ENCODE peak calls at places on chromosomes 1 and 21, in six cellular contexts. I is H9; J is body of pancreas; C is effector memory CD4-positive, alpha-beta T cell; V is CD4-positive, CD25-positive, alpha-beta regulatory T cell; T is MM.1S. Y is an unnamed sample. For H3K27me3 and H3K4me1, the result is how much of the 10 kb centered on the place peaks cover.

GRCh38 chr1:6624712-6625578 is at the start of gene THAP3:
- DNase-seq in I (peak), J (peak), C (peak), V (peak), T (peak), Y (peak)

GRCh38 chr1:97560714-97561113 is 360.1 kb downstream of the DPYD start:
- DNase-seq in I (no peak), J (no peak), C (no peak), V (no peak), T (no peak), Y (no peak)

GRCh38 chr1:229328598-229329362 is 14.1 kb downstream of the CCSAP start:
- DNase-seq in I (no peak), J (no peak), C (no peak), V (no peak), T (no peak), Y (no peak)

GRCh38 chr1:172761581-172762025 is 102.7 kb downstream of the FASLG start:
- DNase-seq in I (no peak), J (no peak), C (no peak), V (no peak), T (no peak), Y (no peak)

GRCh38 chr1:20368866-20369545 is 78.3 kb downstream of the VWA5B1 start:
- DNase-seq in I (no peak), J (no peak), C (no peak), V (no peak), T (no peak), Y (no peak)

GRCh38 chr1:113125469-113125868 is 52.5 kb downstream of the LRIG2 start:
- DNase-seq in I (no peak), J (no peak), C (no peak), V (no peak), T (no peak), Y (no peak)

GRCh38 chr1:197984273-197984672 is 67.1 kb downstream of the LHX9 start:
- DNase-seq in I (no peak), J (no peak), C (no peak), V (no peak), T (no peak), Y (no peak)

GRCh38 chr1:229223498-229223897 is 47.4 kb upstream of the RAB4A start:
- DNase-seq in I (no peak), J (peak), C (no peak), V (no peak), T (no peak), Y (no peak)

GRCh38 chr1:206757524-206758266 is 12.9 kb upstream of the IL19 start:
- DNase-seq in I (no peak), J (no peak), C (no peak), V (peak), T (peak), Y (no peak)

GRCh38 chr1:216702170-216702569 is 21.1 kb downstream of the ESRRG start:
- DNase-seq in I (no peak), J (no peak), C (no peak), V (no peak), T (peak), Y (no peak)

GRCh38 chr1:22755641-22756040 is 45.0 kb downstream of the EPHB2 start:
- DNase-seq in I (no peak), J (no peak), C (no peak), V (no peak), T (no peak), Y (no peak)

GRCh38 chr21:42010507-42011493 is 640 bp upstream of the ZBTB21 start:
- DNase-seq in I (peak), J (peak), C (no peak), V (peak), T (peak), Y (no peak)

GRCh38 chr1:2240251-2241156 is 12.4 kb downstream of the SKI start:
- DNase-seq in I (no peak), J (peak), C (no peak), V (no peak), T (no peak), Y (no peak)

GRCh38 chr1:160022330-160023310 is 9.2 kb downstream of the PIGM start:
- DNase-seq in I (no peak), J (no peak), C (no peak), V (no peak), T (no peak), Y (no peak)

GRCh38 chr1:97875996-97876395 is 44.8 kb downstream of the DPYD start:
- DNase-seq in I (no peak), J (no peak), C (no peak), V (no peak), T (no peak), Y (no peak)

GRCh38 chr1:33256701-33257387 is 552 bp downstream of the ZNF362 start:
- DNase-seq in I (no peak), J (peak), C (peak), V (peak), T (peak), Y (no peak)

GRCh38 chr1:116984406-116985160 is 17.0 kb upstream of the CD101 start:
- DNase-seq in I (no peak), J (no peak), C (no peak), V (no peak), T (no peak), Y (no peak)

GRCh38 chr1:12177156-12177998 is 10.6 kb downstream of the TNFRSF1B start:
- DNase-seq in I (no peak), J (no peak), C (no peak), V (no peak), T (no peak), Y (no peak)

GRCh38 chr1:228999776-229000175 is 264.5 kb downstream of the RHOU start:
- DNase-seq in I (no peak), J (no peak), C (no peak), V (no peak), T (no peak), Y (no peak)

GRCh38 chr1:230809205-230809990 is 58.9 kb downstream of the C1orf198 start:
- DNase-seq in I (no peak), J (no peak), C (no peak), V (no peak), T (no peak), Y (no peak)

GRCh38 chr1:22830131-22830566 is 119.5 kb downstream of the EPHB2 start:
- DNase-seq in I (no peak), J (no peak), C (no peak), V (no peak), T (no peak), Y (no peak)

GRCh38 chr1:70331962-70332361 is 22.6 kb downstream of the ANKRD13C start:
- DNase-seq in I (no peak), J (no peak), C (no peak), V (no peak), T (no peak), Y (no peak)

GRCh38 chr1:208541225-208541855 is 297.2 kb upstream of the PLXNA2 start:
- DNase-seq in I (no peak), J (no peak), C (no peak), V (no peak), T (no peak), Y (no peak)

GRCh38 chr21:18716578-18717138 is 313.1 kb upstream of the TMPRSS15 start:
- DNase-seq in I (no peak), J (no peak), C (no peak), V (no peak), T (peak), Y (no peak)

GRCh38 chr1:104629589-104629988 is 879.9 kb downstream of the AMY1C start:
- DNase-seq in I (no peak), J (no peak), C (no peak), V (no peak), T (no peak), Y (no peak)

GRCh38 chr21:35020902-35021301 is 28.2 kb downstream of the RUNX1 start:
- DNase-seq in I (no peak), J (no peak), C (no peak), V (no peak), T (no peak), Y (no peak)

GRCh38 chr1:19456915-19457554 is 28.3 kb downstream of the CAPZB start:
- DNase-seq in I (no peak), J (no peak), C (no peak), V (no peak), T (no peak), Y (no peak)

GRCh38 chr21:30646904-30647303 is 4.2 kb downstream of the KRTAP20-3 start:
- DNase-seq in I (no peak), J (no peak), C (no peak), V (no peak), T (no peak), Y (no peak)

GRCh38 chr1:4482526-4482925 is 171.9 kb upstream of the AJAP1 start:
- DNase-seq in I (no peak), J (no peak), C (no peak), V (no peak), T (no peak), Y (no peak)

GRCh38 chr1:178538192-178538916 is 25.4 kb downstream of the TEX35 start:
- DNase-seq in I (no peak), J (no peak), C (no peak), V (no peak), T (no peak), Y (no peak)

GRCh38 chr1:21184266-21184665 is 7.6 kb upstream of the EIF4G3 start:
- DNase-seq in I (no peak), J (no peak), C (no peak), V (no peak), T (peak), Y (no peak)

GRCh38 chr1:46582972-46583371 is 21.1 kb downstream of the MKNK1 start:
- DNase-seq in I (no peak), J (no peak), C (no peak), V (no peak), T (no peak), Y (no peak)

GRCh38 chr21:33025106-33025470 is 647 bp upstream of the OLIG2 start:
- DNase-seq in I (peak), J (no peak), C (no peak), V (no peak), T (no peak), Y (no peak)

GRCh38 chr1:44707112-44707881 is 23.7 kb downstream of the RNU5D-1 start:
- DNase-seq in I (no peak), J (no peak), C (no peak), V (no peak), T (no peak), Y (no peak)

GRCh38 chr1:40564506-40564905 is 33.1 kb downstream of the ZNF684 start:
- DNase-seq in I (no peak), J (no peak), C (no peak), V (no peak), T (no peak), Y (no peak)

GRCh38 chr1:168470821-168471473 is 72.8 kb downstream of the XCL2 start:
- DNase-seq in I (no peak), J (no peak), C (no peak), V (no peak), T (no peak), Y (no peak)

GRCh38 chr1:77280962-77281361 is 857 bp upstream of the AK5 start:
- DNase-seq in I (no peak), J (no peak), C (no peak), V (no peak), T (no peak), Y (no peak)
- H3K27me3 ChIP-seq in I (under half), J (under half), C (under half), V (under half), T (under half), Y (under half)

GRCh38 chr1:29708381-29708780 is 472.1 kb downstream of the PTPRU start:
- DNase-seq in I (no peak), J (no peak), C (no peak), V (no peak), T (no peak), Y (no peak)

GRCh38 chr1:29707796-29708195 is 471.5 kb downstream of the PTPRU start:
- DNase-seq in I (no peak), J (no peak), C (no peak), V (no peak), T (no peak), Y (no peak)

GRCh38 chr1:29711582-29712274 is 475.4 kb downstream of the PTPRU start:
- DNase-seq in I (no peak), J (no peak), C (no peak), V (no peak), T (no peak), Y (no peak)

GRCh38 chr1:29708818-29709710 is 472.7 kb downstream of the PTPRU start:
- DNase-seq in I (no peak), J (no peak), C (no peak), V (no peak), T (no peak), Y (no peak)

DNA sequence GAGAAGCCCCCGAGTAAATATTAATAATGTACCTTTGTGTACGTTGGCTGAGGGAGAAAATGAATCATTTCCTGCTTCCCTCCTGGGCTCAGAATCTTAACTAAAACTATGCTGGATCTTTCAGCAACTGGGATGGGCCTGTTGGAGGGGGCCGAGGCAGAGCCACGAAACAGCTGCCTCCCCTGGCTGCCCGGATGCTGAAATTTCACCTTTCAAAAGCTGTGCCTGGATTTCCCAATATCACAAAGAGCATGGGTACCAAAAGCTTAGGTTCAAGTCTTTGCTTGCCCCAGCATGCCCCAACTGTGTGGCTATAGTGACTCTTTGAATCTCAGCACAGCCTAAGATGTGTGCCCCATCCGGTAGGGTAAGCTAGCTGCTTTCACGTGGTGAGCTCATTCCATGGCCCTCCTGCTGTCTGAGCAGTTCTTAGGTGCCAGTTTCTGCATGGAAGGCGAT is 473.4 kb downstream of the PTPRU start:
- DNase-seq in I (no peak), J (no peak), C (no peak), V (no peak), T (no peak), Y (no peak)
- H3K27ac ChIP-seq in I (no peak), J (no peak), C (no peak), V (no peak), T (no peak), Y (peak)

DNA sequence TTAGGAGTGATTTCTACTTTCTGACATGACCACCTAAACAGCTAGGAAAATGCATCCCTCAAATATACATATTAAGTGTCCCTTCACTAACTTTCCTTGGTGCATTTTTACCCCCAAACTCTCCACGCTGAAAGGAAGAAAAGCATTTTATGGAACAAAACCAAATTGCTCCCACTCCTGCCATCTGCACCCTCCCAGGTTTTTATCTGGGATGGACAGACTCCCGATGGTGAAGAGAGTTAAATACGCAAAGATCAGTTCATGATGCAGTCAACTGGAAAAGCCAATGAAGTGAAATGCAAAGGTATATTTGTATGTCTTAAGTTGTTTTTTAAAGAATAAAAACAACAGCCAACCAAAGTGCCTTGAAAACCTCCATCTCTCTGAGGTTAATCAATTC is 2.7 kb downstream of the DSTYK start:
- DNase-seq in I (no peak), J (no peak), C (no peak), V (no peak), T (no peak), Y (no peak)
- H3K4me1 ChIP-seq in I (under half), J (under half), C (under half), V (under half), T (under half), Y (under half)

GRCh38 chr1:36597514-36597913 is 114.8 kb upstream of the CSF3R start:
- DNase-seq in I (no peak), J (no peak), C (no peak), V (no peak), T (no peak), Y (no peak)
- H3K27me3 ChIP-seq in I (under half), J (under half), C (under half), V (under half), T (half or more), Y (under half)

DNA sequence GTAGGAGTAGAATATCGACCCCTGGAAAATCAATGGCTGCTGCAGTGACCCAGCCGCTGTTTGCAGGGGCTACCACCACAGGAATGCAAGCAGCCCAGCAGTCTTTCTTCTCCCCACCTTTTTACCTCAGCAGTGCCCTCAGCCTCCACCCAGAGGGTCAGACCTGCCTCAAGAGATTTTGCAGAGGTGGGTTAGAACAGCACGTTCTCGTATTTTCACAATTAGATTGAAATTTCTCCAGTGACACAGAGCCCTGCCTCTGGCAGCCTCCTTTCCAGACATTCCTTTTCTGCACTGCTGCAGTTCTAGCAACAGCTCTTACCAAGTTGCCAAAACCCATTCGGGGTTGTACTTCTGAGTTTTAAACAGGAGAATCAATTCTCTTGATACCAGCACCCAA is 38.3 kb upstream of the PIGV start:
- DNase-seq in I (no peak), J (no peak), C (no peak), V (no peak), T (no peak), Y (no peak)
- H3K27ac ChIP-seq in I (no peak), J (no peak), C (no peak), V (no peak), T (no peak), Y (peak)

Y was measured in thoracic aorta.